ENCODE peak calls at places on chromosomes 3 and 15, in ten cellular contexts. F is sigmoid colon; K is CD4-positive, alpha-beta T cell; I is choroid plexus epithelial cell; J is HFF-Myc; R is glutamatergic neuron; Q is IMR-90; U is RWPE2; Z is heart left ventricle; O is A549. Y is an unnamed sample.

GRCh38 chr15:81292516-81293001 is 31.4 kb downstream of the STARD5 start:
- DNase-seq in J (no peak), O (no peak), Q (no peak), I (no peak), U (no peak), F (no peak), R (no peak), K (no peak), Z (peak; percentile 48), Y (no peak)

GRCh38 chr3:194117114-194117845 is 18.7 kb upstream of the HES1 start:
- DNase-seq in Z (no peak), F (no peak), U (no peak), K (no peak), R (no peak), J (no peak), I (no peak), Q (no peak), O (no peak), Y (no peak)

GRCh38 chr3:37997791-37998370 is 7.3 kb downstream of the VILL start:
- DNase-seq in U (peak; percentile 45), R (no peak), O (no peak), Z (no peak), J (no peak), Q (no peak), F (peak; percentile 76), K (no peak), I (no peak), Y (peak; percentile 61)

GRCh38 chr15:56342653-56343052 is 22.6 kb upstream of the TEX9 start:
- DNase-seq in R (no peak), Z (no peak), I (no peak), O (no peak), U (no peak), K (no peak), F (no peak), J (no peak), Q (no peak), Y (no peak)

GRCh38 chr15:61038387-61038786 is 190.7 kb downstream of the RORA start:
- DNase-seq in I (peak; percentile 90), O (no peak), U (no peak), R (no peak), K (no peak), Q (peak; percentile 44), Z (no peak), J (no peak), F (no peak), Y (no peak)

GRCh38 chr3:129398803-129399144 is 29.7 kb downstream of the EFCAB12 start:
- DNase-seq in K (no peak), R (peak; percentile 29), J (no peak), Z (no peak), I (peak; percentile 36), Q (peak; percentile 29), U (no peak), O (no peak), F (no peak), Y (no peak)

GRCh38 chr3:57556459-57557087 is 499 bp downstream of the PDE12 start:
- DNase-seq in K (peak; percentile 14), Q (no peak), O (peak; percentile 2), R (peak; percentile 41), U (peak; percentile 62), I (peak; percentile 42), Z (peak; percentile 41), J (no peak), F (peak; percentile 71), Y (no peak)

GRCh38 chr15:84934942-84935729 is 46.5 kb upstream of the PDE8A start:
- DNase-seq in R (no peak), K (no peak), Q (no peak), Z (no peak), O (no peak), U (no peak), J (no peak), F (peak; percentile 53), I (no peak), Y (no peak)

GRCh38 chr3:28726840-28727239 is 378.2 kb upstream of the AZI2 start:
- DNase-seq in I (peak; percentile 34), J (no peak), R (peak; percentile 76), O (peak; percentile 8), F (no peak), K (no peak), U (no peak), Z (peak; percentile 60), Q (no peak), Y (no peak)

GRCh38 chr15:40150163-40150925 is 10.5 kb upstream of the BUB1B start:
- DNase-seq in J (peak; percentile 20), U (peak; percentile 97), I (peak; percentile 32), R (no peak), O (no peak), Z (peak; percentile 29), Q (peak; percentile 48), F (no peak), K (no peak), Y (no peak)

GRCh38 chr3:42451546-42452230 is 41.3 kb upstream of the LYZL4 start:
- DNase-seq in I (no peak), R (no peak), J (no peak), U (no peak), Z (peak; percentile 53), Q (no peak), O (no peak), K (no peak), F (no peak), Y (no peak)

GRCh38 chr3:41277790-41278465 is 78.6 kb downstream of the CTNNB1 start:
- DNase-seq in U (no peak), K (no peak), Z (no peak), J (no peak), O (no peak), R (no peak), Q (no peak), F (no peak), I (no peak), Y (no peak)

GRCh38 chr15:92097473-92098178 is 244.1 kb downstream of the SLCO3A1 start:
- DNase-seq in O (peak; percentile 72), Q (peak; percentile 46), J (peak; percentile 11), R (peak; percentile 69), K (no peak), I (peak; percentile 56), F (no peak), U (no peak), Z (no peak), Y (no peak)

GRCh38 chr3:139225551-139225950 is 118.3 kb upstream of the MRPS22 start:
- DNase-seq in J (no peak), U (no peak), F (no peak), K (no peak), O (no peak), R (no peak), I (no peak), Q (peak; percentile 15), Z (no peak), Y (no peak)

GRCh38 chr15:44882499-44882968 is 74.0 kb upstream of the TERB2 start:
- DNase-seq in F (no peak), O (no peak), Q (no peak), J (no peak), Z (no peak), R (no peak), K (no peak), I (no peak), U (no peak), Y (no peak)

GRCh38 chr3:153173758-153174516 is 11.9 kb downstream of the RAP2B start:
- DNase-seq in Q (peak; percentile 75), O (no peak), I (peak; percentile 57), K (no peak), R (no peak), J (no peak), F (no peak), Z (no peak), U (no peak), Y (no peak)
- TF ChIP-seq CTCF in Q (no peak), O (peak; percentile 18), I (no peak), K (no peak), R (no peak), J (no peak), F (no peak), Z (no peak), U (peak; percentile 48), Y (no peak)

DNA sequence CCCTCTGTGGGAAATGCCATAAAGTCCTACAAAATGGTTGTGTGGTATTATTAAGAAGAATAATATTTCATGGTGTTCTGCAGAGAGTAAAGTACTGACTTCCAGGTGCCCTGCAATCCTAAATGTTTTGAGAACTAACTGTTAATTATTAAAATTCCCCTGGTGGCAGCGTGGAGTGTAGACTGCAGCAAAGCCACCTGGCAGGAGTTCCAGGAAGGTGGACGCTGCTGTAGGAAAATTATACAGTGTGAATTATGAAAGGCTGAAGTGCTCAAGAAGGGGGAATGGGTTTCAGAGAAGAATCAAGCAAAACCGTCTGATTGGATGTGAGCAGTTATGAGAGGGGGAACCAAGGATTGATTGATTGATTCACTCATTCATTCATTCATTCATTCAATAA is 572.4 kb upstream of the PPP2R3A start:
- DNase-seq in J (no peak), Q (no peak), F (no peak), I (no peak), O (no peak), R (no peak), K (no peak), Z (no peak), U (no peak), Y (no peak)
- TF ChIP-seq CTCF in J (no peak), Q (no peak), F (no peak), I (no peak), O (no peak), R (no peak), K (no peak), Z (no peak), U (no peak), Y (no peak)

DNA sequence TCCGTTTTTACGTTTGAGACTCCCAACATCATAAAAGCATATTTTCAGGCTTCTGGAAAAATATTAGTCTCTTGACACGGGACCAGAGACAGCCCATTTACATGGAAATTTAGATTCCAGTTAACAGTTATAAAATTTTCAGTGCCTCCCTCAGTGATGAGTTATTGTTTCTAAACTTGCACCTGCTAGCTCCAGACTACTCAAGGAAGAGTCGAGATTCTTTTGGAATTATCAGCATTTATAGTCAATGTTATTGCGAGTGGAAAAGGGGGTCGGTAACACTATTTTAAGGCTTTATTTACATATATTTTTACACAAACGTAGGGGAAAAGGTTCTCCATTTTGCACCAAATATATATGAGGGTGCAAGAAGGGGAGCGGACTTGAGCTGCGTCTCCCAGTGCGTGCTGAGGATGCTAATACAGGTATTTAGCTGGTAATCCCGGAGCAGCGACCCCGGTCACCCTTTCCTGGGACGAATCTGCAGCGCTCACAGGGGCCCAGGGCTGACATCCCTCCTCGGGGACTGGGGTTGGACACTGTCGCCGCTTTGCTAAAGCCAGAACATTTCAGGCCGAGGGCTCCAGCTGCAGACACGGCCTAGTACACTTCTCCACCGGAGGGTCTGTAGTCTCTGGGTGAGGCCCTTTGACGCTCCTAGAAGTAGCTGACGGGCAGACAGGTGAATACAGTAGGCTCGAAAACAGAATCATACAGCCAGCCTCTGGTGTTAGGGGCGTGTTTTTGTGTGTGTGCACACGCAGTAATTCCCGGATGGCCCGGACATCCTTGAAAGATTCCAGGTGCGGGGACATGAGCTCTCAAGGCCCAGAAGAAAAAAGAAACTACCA is 729 bp upstream of the ZBTB11 start:
- DNase-seq in O (no peak), J (no peak), K (no peak), R (no peak), I (no peak), U (peak; percentile 55), Z (no peak), Q (no peak), F (no peak), Y (no peak)
- TF ChIP-seq CTCF in O (no peak), J (no peak), K (no peak), R (peak; percentile 8), I (no peak), U (peak; percentile 52), Z (no peak), Q (no peak), F (no peak), Y (peak; percentile 52)

DNA sequence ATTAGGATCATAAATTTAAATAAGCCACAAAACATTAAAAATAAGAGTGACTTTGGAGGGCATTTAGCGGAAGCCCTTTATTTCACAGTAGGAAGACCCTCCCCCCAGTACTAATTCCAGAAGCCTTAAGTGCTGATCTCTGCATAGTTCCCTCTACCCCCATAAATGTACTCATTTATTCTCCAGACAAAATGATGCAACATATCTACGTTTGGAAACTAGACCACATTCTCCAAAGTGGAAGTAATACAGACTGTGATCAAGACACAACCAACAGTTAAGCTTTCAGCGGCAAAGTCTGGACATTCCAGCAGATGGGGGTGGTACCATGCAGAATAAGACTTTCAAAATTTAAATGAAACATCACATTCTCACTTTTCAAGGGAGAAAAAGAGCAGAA is 44.8 kb upstream of the RPS17 start:
- DNase-seq in Q (peak; percentile 45), I (peak; percentile 76), R (no peak), K (no peak), O (no peak), U (no peak), F (no peak), J (no peak), Z (no peak), Y (no peak)
- TF ChIP-seq CTCF in Q (peak; percentile 30), I (peak; percentile 45), R (no peak), K (no peak), O (no peak), U (peak; percentile 47), F (no peak), J (no peak), Z (no peak), Y (peak; percentile 73)

Y was measured in chondrocyte.